ENCODE peak calls at places on chromosomes 5 and 9, in four cellular contexts. C is upper lobe of left lung, J is stomach, Z is sigmoid colon. T is an unnamed sample.

GRCh38 chr9:92706218-92706940 is 36.4 kb upstream of the IPPK start:
- DNase-seq in C (no peak), J (no peak), Z (no peak), T (no peak)

GRCh38 chr9:133440884-133441283 is 18.7 kb downstream of the ADAMTS13 start:
- DNase-seq in C (no peak), J (no peak), Z (no peak), T (peak)

GRCh38 chr9:94861589-94862241 is 135.2 kb downstream of the AOPEP start:
- DNase-seq in C (no peak), J (no peak), Z (no peak), T (no peak)

GRCh38 chr5:72280655-72281069 is 39.4 kb downstream of the MRPS27 start:
- DNase-seq in C (no peak), J (no peak), Z (no peak), T (no peak)

GRCh38 chr5:41527201-41527779 is 16.9 kb upstream of the PLCXD3 start:
- DNase-seq in C (no peak), J (no peak), Z (no peak), T (no peak)

GRCh38 chr5:162068412-162068811 is 839 bp downstream of the GABRG2 start:
- DNase-seq in C (peak), J (no peak), Z (no peak), T (no peak)

GRCh38 chr9:16206560-16206959 is 653.7 kb downstream of the CCDC171 start:
- DNase-seq in C (no peak), J (no peak), Z (no peak), T (no peak)

GRCh38 chr5:44862808-44863207 is 54.1 kb downstream of the MRPS30 start:
- DNase-seq in C (no peak), J (no peak), Z (no peak), T (no peak)

GRCh38 chr5:3312299-3312698 is 283.3 kb upstream of the IRX1 start:
- DNase-seq in C (no peak), J (no peak), Z (no peak), T (no peak)
- TF ChIP-seq POLR2AphosphoS5 in C (no peak), J (no peak), Z (no peak), T (no peak)

GRCh38 chr9:91376239-91376638 is 14.5 kb upstream of the AUH start:
- DNase-seq in C (no peak), J (no peak), Z (no peak), T (no peak)
- TF ChIP-seq POLR2AphosphoS5 in C (no peak), J (no peak), Z (no peak), T (no peak)

DNA sequence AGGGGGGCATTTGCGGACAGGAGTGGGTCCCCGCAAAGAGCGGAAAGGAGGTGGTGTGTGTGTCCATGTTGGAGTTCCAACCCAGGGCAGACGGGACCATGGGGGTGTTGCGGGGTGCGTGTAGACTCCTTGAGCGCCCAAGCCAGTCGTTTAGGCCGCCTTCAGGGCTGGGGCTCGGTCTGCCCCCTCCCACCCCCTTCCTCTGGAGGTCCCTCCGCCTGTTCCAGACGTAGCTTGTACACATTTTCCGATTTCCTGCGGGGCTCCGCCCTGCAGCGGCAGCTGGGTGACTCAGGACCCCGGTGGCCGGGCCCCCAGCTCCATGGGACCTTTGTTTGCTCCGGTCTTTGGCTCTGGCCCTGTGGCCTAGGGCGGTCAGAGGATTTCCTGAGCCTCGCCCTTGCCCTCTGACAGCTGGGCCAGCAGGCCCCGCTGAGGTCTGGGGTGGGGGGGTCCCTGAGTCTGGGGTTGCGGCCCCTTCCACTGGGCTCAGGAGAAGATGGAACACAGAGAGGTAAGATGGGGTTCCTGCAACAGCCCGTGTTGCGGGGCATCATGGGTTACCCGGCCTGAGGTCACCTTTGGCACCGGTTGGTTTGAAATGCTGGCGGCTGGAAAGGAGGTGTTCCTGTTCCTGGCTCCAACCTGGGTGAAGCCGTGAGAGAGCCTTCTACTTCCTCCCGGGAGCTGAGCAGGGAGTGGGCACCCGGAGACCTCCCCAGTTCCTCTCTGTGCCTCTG is 1.5 kb downstream of the PKN3 start:
- DNase-seq in C (peak), J (peak), Z (peak), T (no peak)
- TF ChIP-seq POLR2AphosphoS5 in C (peak), J (no peak), Z (no peak), T (no peak)

DNA sequence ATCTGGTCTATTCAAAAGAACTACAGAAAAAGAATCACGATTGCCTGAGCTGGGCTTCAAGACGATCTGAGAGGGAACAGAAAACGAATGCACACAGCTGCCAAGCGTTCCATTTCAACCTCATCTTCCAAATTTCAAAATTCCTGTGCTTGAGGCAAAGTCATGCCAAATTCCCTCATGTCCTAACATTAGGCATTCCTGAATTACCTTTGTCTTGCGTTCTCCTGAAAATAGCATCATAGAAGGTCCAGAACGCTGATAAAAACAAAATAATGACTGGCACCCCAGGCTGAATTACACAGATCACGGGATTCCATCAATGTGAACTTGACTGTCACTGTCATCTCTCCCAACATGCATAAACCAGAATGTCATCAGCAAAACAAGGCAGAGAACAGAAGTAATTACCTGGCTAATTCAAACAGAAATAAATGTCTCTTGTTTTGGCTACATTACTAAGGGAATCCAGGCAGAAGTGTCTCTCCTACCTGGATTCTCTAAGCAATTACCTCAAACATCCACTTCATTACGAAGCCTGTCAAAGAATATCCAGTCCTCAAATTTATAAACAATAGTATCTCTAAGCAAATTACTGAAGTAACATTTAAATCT is 12.0 kb upstream of the CDH6 start:
- DNase-seq in C (no peak), J (no peak), Z (no peak), T (no peak)
- TF ChIP-seq POLR2AphosphoS5 in C (no peak), J (no peak), Z (no peak), T (no peak)

GRCh38 chr9:121269030-121269887 is 1.3 kb downstream of the GSN start:
- DNase-seq in C (no peak), J (peak), Z (peak), T (no peak)
- TF ChIP-seq POLR2AphosphoS5 in C (peak), J (peak), Z (peak), T (no peak)

GRCh38 chr5:43041669-43042175 is 1.6 kb upstream of the ANXA2R start:
- DNase-seq in C (peak), J (peak), Z (peak), T (no peak)
- TF ChIP-seq POLR2AphosphoS5 in C (peak), J (no peak), Z (peak), T (no peak)

GRCh38 chr9:103361906-103362305 is 366.8 kb downstream of the CYLC2 start:
- DNase-seq in C (no peak), J (no peak), Z (no peak), T (no peak)
- TF ChIP-seq POLR2AphosphoS5 in C (no peak), J (no peak), Z (no peak), T (no peak)

GRCh38 chr5:138240690-138241385 is 27.7 kb upstream of the CDC23 start:
- DNase-seq in C (no peak), J (no peak), Z (no peak), T (no peak)
- TF ChIP-seq POLR2AphosphoS5 in C (no peak), J (no peak), Z (no peak), T (no peak)

DNA sequence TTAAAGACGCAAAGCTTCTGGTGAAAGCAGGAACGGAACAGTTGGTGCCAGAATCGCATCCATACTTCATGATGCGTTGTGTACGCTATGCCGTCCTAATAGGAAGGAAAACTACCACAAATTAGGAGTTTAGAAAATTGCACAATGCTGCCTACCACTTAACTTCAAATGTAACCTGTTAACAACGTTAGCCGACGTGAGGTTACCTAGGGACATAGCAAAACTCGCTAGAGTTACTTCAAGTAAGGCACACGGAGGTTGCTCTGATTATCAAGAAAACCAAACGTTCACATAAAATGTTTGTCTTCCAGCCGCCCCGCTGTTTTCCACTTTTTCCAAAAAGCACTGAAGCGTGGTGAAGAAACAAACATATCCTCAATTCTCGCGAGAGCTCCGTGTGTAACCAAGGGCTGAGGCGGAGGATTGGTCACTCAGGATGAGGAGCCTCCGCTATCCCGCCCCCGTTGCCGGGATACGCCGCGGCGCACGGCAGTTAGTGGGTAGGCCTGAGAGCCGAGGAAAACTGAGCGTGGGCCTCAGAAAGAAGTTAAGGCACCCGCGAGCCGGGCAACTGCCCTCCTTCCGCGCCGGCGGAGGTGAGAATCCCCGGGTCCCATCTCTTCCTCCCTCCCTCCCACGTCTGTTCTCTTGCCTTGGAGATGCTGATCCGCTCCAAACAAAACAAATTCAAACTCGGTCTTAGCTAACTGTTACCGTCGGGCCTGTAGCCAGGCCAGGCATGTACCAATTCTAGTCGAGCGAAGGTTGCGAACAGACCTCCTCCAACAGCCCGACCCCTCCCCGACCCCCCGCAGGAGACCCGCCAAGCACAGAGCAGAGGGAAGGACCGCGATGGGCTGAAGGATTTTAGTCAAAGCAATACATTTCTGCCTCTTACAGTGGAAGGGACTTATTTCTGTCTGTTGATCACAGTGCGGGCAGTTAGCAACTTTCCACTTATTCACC is at the start of gene IFT74:
- DNase-seq in C (peak), J (peak), Z (peak), T (peak)
- TF ChIP-seq POLR2AphosphoS5 in C (peak), J (peak), Z (peak), T (peak)